ENCODE peak calls at places on chromosomes 6 and 20, in four cellular contexts. A is coronary artery; T is CD4-positive, alpha-beta T cell; J is HCT116. K is an unnamed sample.

GRCh38 chr6:52933778-52934177 is 24.3 kb upstream of the GSTA3 start:
- DNase-seq in A (no peak), T (no peak), J (no peak), K (no peak)

GRCh38 chr20:728022-728944 is 40.0 kb downstream of the SLC52A3 start:
- DNase-seq in A (no peak), T (no peak), J (no peak), K (no peak)

GRCh38 chr6:136015531-136015930 is 164.0 kb downstream of the PDE7B start:
- DNase-seq in A (no peak), T (no peak), J (no peak), K (no peak)

GRCh38 chr20:62617711-62618483 is 24.4 kb upstream of the SLCO4A1 start:
- DNase-seq in A (no peak), T (no peak), J (no peak), K (peak)

GRCh38 chr6:14674458-14674857 is 556.9 kb downstream of the CD83 start:
- DNase-seq in A (no peak), T (no peak), J (no peak), K (no peak)

GRCh38 chr6:164928366-164929154 is 380.8 kb downstream of the C6orf118 start:
- DNase-seq in A (no peak), T (no peak), J (no peak), K (no peak)

GRCh38 chr6:100289285-100289684 is 175.4 kb downstream of the SIM1 start:
- DNase-seq in A (no peak), T (no peak), J (no peak), K (no peak)

GRCh38 chr6:41638002-41638800 is at the start of gene MDFI:
- DNase-seq in A (no peak), T (no peak), J (no peak), K (peak)

GRCh38 chr6:71250050-71250689 is 38.4 kb upstream of the OGFRL1 start:
- DNase-seq in A (no peak), T (no peak), J (no peak), K (no peak)

GRCh38 chr6:358432-358831 is 33.1 kb upstream of the IRF4 start:
- DNase-seq in A (no peak), T (no peak), J (no peak), K (peak)

GRCh38 chr6:17349437-17349836 is 44.0 kb upstream of the CAP2 start:
- DNase-seq in A (no peak), T (no peak), J (no peak), K (no peak)

GRCh38 chr6:139452176-139452876 is 77.9 kb upstream of the CITED2 start:
- DNase-seq in A (no peak), T (no peak), J (no peak), K (no peak)

GRCh38 chr6:31114970-31115849 is 610 bp downstream of the PSORS1C1 start:
- DNase-seq in A (no peak), T (no peak), J (peak), K (no peak)

GRCh38 chr20:20491784-20492145 is 123.9 kb downstream of the INSM1 start:
- DNase-seq in A (no peak), T (no peak), J (no peak), K (no peak)

GRCh38 chr20:32387262-32387661 is 29.1 kb downstream of the ASXL1 start:
- DNase-seq in A (no peak), T (peak), J (no peak), K (no peak)

GRCh38 chr20:13554706-13555105 is 84.0 kb downstream of the TASP1 start:
- DNase-seq in A (no peak), T (no peak), J (no peak), K (no peak)

GRCh38 chr20:64062596-64063388 is at the start of gene TCEA2:
- DNase-seq in A (peak), T (peak), J (peak), K (no peak)

GRCh38 chr6:57242505-57242904 is 20.4 kb upstream of the RAB23 start:
- DNase-seq in A (no peak), T (no peak), J (no peak), K (no peak)

GRCh38 chr6:15088904-15089568 is 156.8 kb upstream of the JARID2 start:
- DNase-seq in A (no peak), T (no peak), J (no peak), K (no peak)

GRCh38 chr6:42960243-42961019 is at the start of gene GNMT:
- DNase-seq in A (no peak), T (peak), J (no peak), K (no peak)

GRCh38 chr6:106609699-106610098 is 19.6 kb downstream of the RTN4IP1 start:
- DNase-seq in A (no peak), T (no peak), J (peak), K (no peak)

GRCh38 chr20:25324412-25324811 is 66.2 kb downstream of the ABHD12 start:
- DNase-seq in A (no peak), T (no peak), J (no peak), K (no peak)

GRCh38 chr6:105993769-105994521 is 92.2 kb upstream of the PRDM1 start:
- DNase-seq in A (no peak), T (peak), J (no peak), K (no peak)

GRCh38 chr20:8363970-8364733 is 232.1 kb downstream of the PLCB1 start:
- DNase-seq in A (no peak), T (no peak), J (no peak), K (no peak)

GRCh38 chr20:53942121-53942816 is 128.1 kb downstream of the BCAS1 start:
- DNase-seq in A (peak), T (no peak), J (no peak), K (no peak)

GRCh38 chr6:3455121-3455489 is 1.7 kb downstream of the SLC22A23 start:
- DNase-seq in A (no peak), T (peak), J (no peak), K (no peak)

GRCh38 chr20:47735412-47736400 is 49.6 kb downstream of the SULF2 start:
- DNase-seq in A (no peak), T (no peak), J (no peak), K (no peak)

GRCh38 chr20:10076126-10077080 is 41.6 kb downstream of the ANKEF1 start:
- DNase-seq in A (no peak), T (no peak), J (no peak), K (no peak)

GRCh38 chr20:10077886-10078285 is 43.1 kb downstream of the ANKEF1 start:
- DNase-seq in A (no peak), T (no peak), J (no peak), K (no peak)

GRCh38 chr20:10078403-10078802 is 43.6 kb downstream of the ANKEF1 start:
- DNase-seq in A (no peak), T (no peak), J (no peak), K (no peak)

GRCh38 chr20:10075606-10076005 is 40.8 kb downstream of the ANKEF1 start:
- DNase-seq in A (no peak), T (no peak), J (no peak), K (no peak)

GRCh38 chr20:10077081-10077471 is 42.3 kb downstream of the ANKEF1 start:
- DNase-seq in A (no peak), T (no peak), J (no peak), K (no peak)
- TF ChIP-seq CTCF in A (no peak), T (no peak), J (no peak), K (peak)

DNA sequence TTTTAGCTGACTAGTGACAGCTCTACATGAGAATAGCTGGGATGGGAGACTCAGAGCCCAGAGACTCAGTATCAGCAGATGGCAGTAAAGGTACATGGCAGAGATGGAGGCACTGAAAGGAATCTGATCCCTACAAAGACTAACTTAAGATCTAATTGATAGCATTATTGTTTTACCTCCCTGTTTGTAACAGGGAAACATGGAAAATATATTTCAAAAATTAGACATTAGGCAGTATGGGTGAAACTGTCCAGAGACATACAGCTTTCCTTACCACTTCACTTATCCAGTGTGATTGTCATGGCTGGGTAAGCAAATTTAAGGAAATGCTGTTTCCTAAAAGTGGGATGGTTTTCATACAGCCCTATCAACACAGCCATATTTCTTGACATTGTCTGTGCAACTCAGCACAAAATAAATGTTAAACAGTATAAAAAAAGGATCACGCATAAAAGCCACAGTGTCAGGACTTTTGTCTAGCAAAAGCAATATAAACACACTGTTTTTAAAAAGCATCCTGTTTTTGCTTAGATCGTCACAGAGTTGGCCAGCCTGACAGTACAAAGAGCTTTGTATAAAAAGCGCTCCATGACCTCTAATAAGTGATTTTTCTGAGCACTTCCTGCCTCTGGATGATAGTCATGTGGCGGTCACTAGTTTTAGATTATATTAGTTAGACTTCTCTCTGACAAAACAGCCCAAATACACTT is 376.9 kb downstream of the PHF3 start:
- DNase-seq in A (no peak), T (no peak), J (no peak), K (no peak)
- TF ChIP-seq CTCF in A (no peak), T (no peak), J (no peak), K (peak)

GRCh38 chr6:88513920-88514319 is 347.8 kb upstream of the CNR1 start:
- DNase-seq in A (no peak), T (no peak), J (no peak), K (no peak)
- TF ChIP-seq CTCF in A (no peak), T (no peak), J (no peak), K (no peak)

DNA sequence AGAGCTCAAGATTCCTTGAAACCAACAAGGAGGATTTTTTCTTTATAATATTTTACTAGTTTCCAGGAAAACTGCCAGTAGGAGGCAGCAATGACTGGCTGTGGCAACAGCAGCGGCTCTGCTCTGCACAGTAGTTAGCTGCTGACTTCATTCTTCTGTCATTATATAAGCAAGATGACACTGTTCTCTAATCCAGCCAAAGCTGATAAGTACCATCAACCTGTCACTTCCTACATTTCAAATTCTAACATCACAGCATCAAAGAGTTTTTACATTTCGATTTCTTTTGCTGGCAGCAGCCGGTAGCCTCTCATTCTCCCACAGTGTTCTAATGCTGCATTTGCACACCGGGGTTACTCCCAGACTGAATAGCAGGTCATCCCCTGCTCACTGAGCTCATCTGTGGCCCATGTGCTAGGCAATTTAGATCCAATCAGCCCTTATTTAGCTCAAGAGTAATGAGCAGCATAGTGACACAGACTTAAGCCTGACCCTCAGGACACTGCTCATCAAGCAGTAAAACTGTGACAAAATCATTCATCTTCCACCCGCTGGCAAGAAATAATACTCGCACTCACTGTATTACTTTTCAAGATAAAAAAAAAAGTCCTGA is 67.8 kb downstream of the MMS22L start:
- DNase-seq in A (no peak), T (no peak), J (peak), K (no peak)
- TF ChIP-seq CTCF in A (no peak), T (no peak), J (peak), K (peak)

GRCh38 chr20:37902504-37903313 is at the start of gene VSTM2L:
- DNase-seq in A (no peak), T (no peak), J (no peak), K (no peak)
- TF ChIP-seq CTCF in A (no peak), T (no peak), J (peak), K (peak)

DNA sequence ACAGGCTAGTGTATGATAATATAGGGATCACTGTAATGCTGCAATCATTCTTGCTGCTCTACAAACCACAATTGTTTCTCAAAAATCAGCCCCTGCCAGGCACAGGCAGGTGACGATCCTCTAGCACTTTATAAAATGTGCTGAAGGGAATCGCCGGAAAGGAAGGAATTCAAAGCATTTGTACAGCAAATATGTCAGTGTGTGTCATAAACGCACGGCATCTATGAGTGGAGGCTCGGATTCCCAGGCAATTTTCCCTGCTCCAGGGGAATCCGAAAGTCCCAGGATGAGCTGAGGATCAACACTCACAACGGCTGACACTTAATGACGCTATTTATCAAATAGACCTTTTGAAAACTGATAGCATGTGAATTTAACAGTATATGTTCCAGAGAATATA is 1.5 kb downstream of the PHACTR1 start:
- DNase-seq in A (no peak), T (no peak), J (no peak), K (no peak)
- TF ChIP-seq CTCF in A (no peak), T (no peak), J (no peak), K (no peak)

GRCh38 chr20:48905322-48905647 is 16.2 kb upstream of the ARFGEF2 start:
- DNase-seq in A (no peak), T (no peak), J (no peak), K (no peak)
- TF ChIP-seq CTCF in A (no peak), T (peak), J (no peak), K (peak)

GRCh38 chr20:52001999-52002666 is 189.4 kb downstream of the ZFP64 start:
- DNase-seq in A (no peak), T (no peak), J (peak), K (no peak)
- TF ChIP-seq CTCF in A (no peak), T (no peak), J (no peak), K (peak)